ENCODE peak calls at places on chromosomes 4 and X, in four cellular contexts. One of them, this sample, is unnamed.

GRCh38 chr4:173990879-173991231 is 292.6 kb downstream of the FBXO8 start:
- DNase-seq in adipocyte: no peak
- DNase-seq in GM18507: no peak
- DNase-seq in choroid plexus epithelial cell: peak
- DNase-seq in this sample: no peak

GRCh38 chr4:153227501-153227900 is 23.3 kb downstream of the TRIM2 start:
- DNase-seq in adipocyte: no peak
- DNase-seq in GM18507: no peak
- DNase-seq in choroid plexus epithelial cell: no peak
- DNase-seq in this sample: no peak

GRCh38 chr4:145177906-145178538 is 2.4 kb downstream of the OTUD4 start:
- DNase-seq in adipocyte: peak
- DNase-seq in GM18507: no peak
- DNase-seq in choroid plexus epithelial cell: peak
- DNase-seq in this sample: no peak

GRCh38 chr4:141248029-141248428 is 27.3 kb downstream of the ZNF330 start:
- DNase-seq in adipocyte: peak
- DNase-seq in GM18507: no peak
- DNase-seq in choroid plexus epithelial cell: peak
- DNase-seq in this sample: no peak

GRCh38 chr4:40475609-40476008 is 140.5 kb downstream of the CHRNA9 start:
- DNase-seq in adipocyte: no peak
- DNase-seq in GM18507: no peak
- DNase-seq in choroid plexus epithelial cell: no peak
- DNase-seq in this sample: no peak

GRCh38 chrX:40152173-40152705 is 54.5 kb upstream of the BCOR start:
- DNase-seq in adipocyte: no peak
- DNase-seq in GM18507: no peak
- DNase-seq in choroid plexus epithelial cell: no peak
- DNase-seq in this sample: no peak

GRCh38 chrX:125131146-125131545 is 188.5 kb upstream of the TEX13C start:
- DNase-seq in adipocyte: no peak
- DNase-seq in GM18507: no peak
- DNase-seq in choroid plexus epithelial cell: no peak
- DNase-seq in this sample: no peak

GRCh38 chr4:35365186-35365585 is 879.1 kb downstream of the ARAP2 start:
- DNase-seq in adipocyte: no peak
- DNase-seq in GM18507: no peak
- DNase-seq in choroid plexus epithelial cell: no peak
- DNase-seq in this sample: no peak

GRCh38 chrX:15395794-15396193 is 11.6 kb upstream of the VEGFD start:
- DNase-seq in adipocyte: no peak
- DNase-seq in GM18507: no peak
- DNase-seq in choroid plexus epithelial cell: no peak
- DNase-seq in this sample: no peak

GRCh38 chr4:188372856-188373255 is 233.6 kb downstream of the TRIML1 start:
- DNase-seq in adipocyte: peak
- DNase-seq in GM18507: no peak
- DNase-seq in choroid plexus epithelial cell: no peak
- DNase-seq in this sample: no peak

GRCh38 chr4:183342541-183343533 is 20.6 kb upstream of the CLDN24 start:
- DNase-seq in adipocyte: no peak
- DNase-seq in GM18507: no peak
- DNase-seq in choroid plexus epithelial cell: peak
- DNase-seq in this sample: peak

GRCh38 chr4:110055014-110055768 is 142.5 kb downstream of the EGF start:
- DNase-seq in adipocyte: peak
- DNase-seq in GM18507: peak
- DNase-seq in choroid plexus epithelial cell: peak
- DNase-seq in this sample: peak

GRCh38 chr4:7196731-7197130 is 4.4 kb downstream of the SORCS2 start:
- DNase-seq in adipocyte: no peak
- DNase-seq in GM18507: no peak
- DNase-seq in choroid plexus epithelial cell: no peak
- DNase-seq in this sample: no peak

GRCh38 chrX:11791090-11791489 is 33.1 kb downstream of the MSL3 start:
- DNase-seq in adipocyte: no peak
- DNase-seq in GM18507: no peak
- DNase-seq in choroid plexus epithelial cell: no peak
- DNase-seq in this sample: no peak